ENCODE peak calls at places on chromosomes 13 and 19, in five cellular contexts. J is A549, Y is NB4, C is HCT116, X is H1. Z is an unnamed sample.

GRCh38 chr13:36858285-36858684 is 39.3 kb downstream of the RFXAP start:
- DNase-seq in J (peak; percentile 53), Y (peak; percentile 63), C (peak; percentile 31), X (no peak), Z (no peak)

GRCh38 chr13:37070145-37070695 is 10.7 kb upstream of the SUPT20H start:
- DNase-seq in J (no peak), Y (no peak), C (no peak), X (no peak), Z (no peak)

GRCh38 chr13:73633817-73634449 is 500.3 kb downstream of the KLF12 start:
- DNase-seq in J (no peak), Y (no peak), C (no peak), X (no peak), Z (no peak)

GRCh38 chr19:40143612-40144011 is 47.6 kb upstream of the MAP3K10 start:
- DNase-seq in J (no peak), Y (peak; percentile 6), C (no peak), X (no peak), Z (no peak)

GRCh38 chr13:48505597-48506091 is 27.2 kb downstream of the RCBTB2 start:
- DNase-seq in J (no peak), Y (peak; percentile 81), C (no peak), X (no peak), Z (no peak)

GRCh38 chr13:28558126-28558525 is 63.2 kb upstream of the FLT1 start:
- DNase-seq in J (no peak), Y (no peak), C (no peak), X (no peak), Z (no peak)

GRCh38 chr19:17340302-17340870 is 3.0 kb downstream of the GTPBP3 start:
- DNase-seq in J (peak; percentile 47), Y (no peak), C (no peak), X (peak; percentile 91), Z (peak; percentile 90)

GRCh38 chr13:50697746-50698526 is 145.6 kb downstream of the DLEU7 start:
- DNase-seq in J (no peak), Y (no peak), C (no peak), X (no peak), Z (no peak)

GRCh38 chr19:45451181-45451849 is 16.5 kb upstream of the FOSB start:
- DNase-seq in J (no peak), Y (peak; percentile 30), C (no peak), X (no peak), Z (no peak)

GRCh38 chr19:51531349-51532315 is at the start of gene SIGLEC6:
- DNase-seq in J (no peak), Y (peak; percentile 94), C (no peak), X (no peak), Z (peak; percentile 48)

GRCh38 chr13:60338754-60339153 is 58.3 kb upstream of the TDRD3 start:
- DNase-seq in J (no peak), Y (no peak), C (no peak), X (no peak), Z (no peak)

GRCh38 chr19:31334849-31335624 is 14.2 kb downstream of the TSHZ3 start:
- DNase-seq in J (no peak), Y (no peak), C (no peak), X (no peak), Z (no peak)

GRCh38 chr19:7888145-7888825 is at the start of gene LRRC8E:
- DNase-seq in J (peak; percentile 50), Y (peak; percentile 52), C (no peak), X (peak; percentile 92), Z (peak; percentile 87)

GRCh38 chr19:32914879-32915278 is 45.3 kb upstream of the SLC7A9 start:
- DNase-seq in J (no peak), Y (no peak), C (no peak), X (no peak), Z (no peak)

GRCh38 chr19:51338563-51339312 is 3.2 kb downstream of the VSIG10L start:
- DNase-seq in J (peak; percentile 88), Y (peak; percentile 83), C (peak; percentile 56), X (peak; percentile 95), Z (peak; percentile 91)

GRCh38 chr13:28750187-28751045 is 31.6 kb upstream of the SLC46A3 start:
- DNase-seq in J (peak; percentile 32), Y (no peak), C (no peak), X (peak; percentile 11), Z (no peak)

GRCh38 chr19:55699221-55699620 is 24.2 kb downstream of the EPN1 start:
- DNase-seq in J (no peak), Y (no peak), C (no peak), X (no peak), Z (no peak)

GRCh38 chr13:64672751-64673150 is 2557.4 kb downstream of the PCDH9 start:
- DNase-seq in J (no peak), Y (no peak), C (no peak), X (no peak), Z (no peak)

GRCh38 chr19:7975037-7975436 is 30.4 kb downstream of the ELAVL1 start:
- DNase-seq in J (no peak), Y (no peak), C (no peak), X (no peak), Z (no peak)

GRCh38 chr13:50787316-50788195 is 55.9 kb downstream of the DLEU7 start:
- DNase-seq in J (no peak), Y (no peak), C (no peak), X (no peak), Z (no peak)

GRCh38 chr13:103895835-103896520 is 829.8 kb upstream of the SLC10A2 start:
- DNase-seq in J (no peak), Y (no peak), C (no peak), X (no peak), Z (no peak)

GRCh38 chr13:51821666-51822065 is 17.7 kb upstream of the DHRS12 start:
- DNase-seq in J (no peak), Y (peak; percentile 72), C (no peak), X (no peak), Z (no peak)

GRCh38 chr13:95156208-95156607 is 145.0 kb downstream of the ABCC4 start:
- DNase-seq in J (peak; percentile 41), Y (peak; percentile 6), C (no peak), X (no peak), Z (no peak)

GRCh38 chr13:45166858-45167257 is 34.0 kb downstream of the KCTD4 start:
- DNase-seq in J (no peak), Y (no peak), C (no peak), X (no peak), Z (no peak)

GRCh38 chr19:45169602-45170001 is 8.4 kb downstream of the TRAPPC6A start:
- DNase-seq in J (no peak), Y (no peak), C (no peak), X (no peak), Z (no peak)

GRCh38 chr13:87234981-87235380 is 436.2 kb upstream of the SLITRK5 start:
- DNase-seq in J (no peak), Y (peak; percentile 12), C (no peak), X (no peak), Z (no peak)

GRCh38 chr19:8397746-8398721 is 7.9 kb downstream of the RAB11B start:
- DNase-seq in J (no peak), Y (peak; percentile 50), C (no peak), X (no peak), Z (no peak)

GRCh38 chr13:48859168-48860105 is 116.3 kb upstream of the FNDC3A start:
- DNase-seq in J (no peak), Y (peak; percentile 77), C (no peak), X (no peak), Z (no peak)

GRCh38 chr19:42468273-42468796 is 25.6 kb upstream of the CXCL17 start:
- DNase-seq in J (peak; percentile 55), Y (no peak), C (peak; percentile 64), X (no peak), Z (no peak)

GRCh38 chr13:75803982-75804381 is 167.9 kb downstream of the LMO7 start:
- DNase-seq in J (no peak), Y (no peak), C (no peak), X (no peak), Z (no peak)

GRCh38 chr19:6754136-6754535 is 13.1 kb downstream of the SH2D3A start:
- DNase-seq in J (no peak), Y (no peak), C (no peak), X (no peak), Z (no peak)

GRCh38 chr13:107716241-107716640 is 499.1 kb downstream of the LIG4 start:
- DNase-seq in J (no peak), Y (no peak), C (no peak), X (no peak), Z (no peak)

GRCh38 chr13:74128171-74128767 is 5.9 kb downstream of the KLF12 start:
- DNase-seq in J (no peak), Y (no peak), C (no peak), X (no peak), Z (no peak)

GRCh38 chr19:10872551-10873107 is 1.3 kb downstream of the CARM1 start:
- DNase-seq in J (no peak), Y (no peak), C (no peak), X (no peak), Z (no peak)

GRCh38 chr13:39347926-39348901 is 254.8 kb downstream of the LHFPL6 start:
- DNase-seq in J (no peak), Y (no peak), C (no peak), X (peak; percentile 52), Z (peak; percentile 40)

GRCh38 chr19:15508035-15508710 is at the start of gene CYP4F22:
- DNase-seq in J (no peak), Y (no peak), C (no peak), X (no peak), Z (peak; percentile 44)
- TF ChIP-seq MAX in J (no peak), Y (no peak), C (no peak), X (no peak), Z (no peak)

GRCh38 chr13:97502691-97503090 is 68.7 kb downstream of the RAP2A start:
- DNase-seq in J (no peak), Y (no peak), C (no peak), X (no peak), Z (no peak)
- TF ChIP-seq CTCF in J (no peak), Y (no peak), C (no peak), X (no peak), Z (no peak)

GRCh38 chr13:109355875-109356428 is 430.4 kb downstream of the IRS2 start:
- DNase-seq in J (no peak), Y (no peak), C (no peak), X (no peak), Z (no peak)
- TF ChIP-seq MAX in J (no peak), Y (no peak), C (no peak), X (no peak), Z (no peak)

DNA sequence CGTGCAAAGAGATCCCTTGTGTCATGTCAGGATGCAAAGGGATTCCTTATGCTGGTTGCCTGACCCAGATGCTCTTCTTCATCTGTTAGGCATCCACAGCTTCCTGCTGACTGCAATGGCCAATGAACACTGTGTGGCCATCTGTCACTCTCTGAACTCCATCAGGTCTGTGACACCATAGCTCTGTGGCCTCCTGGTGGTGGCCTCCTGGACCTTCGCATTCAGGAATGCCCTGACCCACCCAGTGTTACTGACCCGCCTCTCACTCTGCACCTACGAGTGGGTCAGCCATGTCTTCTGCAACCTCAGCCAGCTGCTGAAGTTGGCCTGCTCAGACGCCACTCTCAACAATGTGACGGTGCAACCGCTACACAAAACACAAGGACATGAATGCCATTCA is 23.9 kb upstream of the TPM4 start:
- DNase-seq in J (no peak), Y (no peak), C (no peak), X (no peak), Z (no peak)
- TF ChIP-seq CTCF in J (no peak), Y (no peak), C (no peak), X (no peak), Z (no peak)

Z was measured in WTC11.